ENCODE peak calls at places on chromosomes 13 and 19, in eight cellular contexts. W, Y, H, Q, D, S, G and N are unnamed samples.

GRCh38 chr13:98541701-98542203 is 35.2 kb downstream of the STK24 start:
- DNase-seq in W (no peak), Y (no peak), H (no peak), Q (no peak), D (no peak), S (no peak), G (no peak), N (no peak)

GRCh38 chr13:24684600-24684998 is 4.4 kb downstream of the ATP12A start:
- DNase-seq in W (no peak), Y (no peak), H (no peak), Q (no peak), D (no peak), S (no peak), G (no peak), N (no peak)

GRCh38 chr13:79709526-79709925 is 228.6 kb downstream of the NDFIP2 start:
- DNase-seq in W (no peak), Y (no peak), H (no peak), Q (no peak), D (peak), S (no peak), G (no peak), N (no peak)

GRCh38 chr19:6753178-6754031 is 13.8 kb downstream of the SH2D3A start:
- DNase-seq in W (no peak), Y (no peak), H (peak), Q (peak), D (peak), S (peak), G (no peak), N (peak)

GRCh38 chr19:14954071-14954655 is 12.9 kb downstream of the OR7C2 start:
- DNase-seq in W (no peak), Y (no peak), H (no peak), Q (no peak), D (no peak), S (no peak), G (no peak), N (no peak)

GRCh38 chr19:49157445-49158224 is at the start of gene TRPM4:
- DNase-seq in W (no peak), Y (no peak), H (peak), Q (peak), D (peak), S (peak), G (peak), N (peak)

GRCh38 chr19:49362048-49362925 is at the start of gene TEAD2:
- DNase-seq in W (no peak), Y (no peak), H (peak), Q (peak), D (peak), S (peak), G (peak), N (peak)

GRCh38 chr13:73274147-73274546 is 215.3 kb downstream of the KLF5 start:
- DNase-seq in W (no peak), Y (no peak), H (peak), Q (no peak), D (peak), S (no peak), G (peak), N (no peak)

GRCh38 chr19:29367701-29368306 is 154.9 kb upstream of the UQCRFS1 start:
- DNase-seq in W (no peak), Y (peak), H (no peak), Q (peak), D (no peak), S (no peak), G (no peak), N (no peak)

GRCh38 chr13:95896302-95896701 is 156.9 kb downstream of the UGGT2 start:
- DNase-seq in W (no peak), Y (no peak), H (no peak), Q (no peak), D (peak), S (no peak), G (peak), N (no peak)

GRCh38 chr19:2428756-2429711 is 1.6 kb upstream of the TIMM13 start:
- DNase-seq in W (no peak), Y (no peak), H (no peak), Q (peak), D (no peak), S (no peak), G (no peak), N (no peak)

GRCh38 chr19:33499248-33499647 is 22.3 kb downstream of the PEPD start:
- DNase-seq in W (no peak), Y (no peak), H (no peak), Q (no peak), D (no peak), S (no peak), G (no peak), N (no peak)

GRCh38 chr19:16386619-16387240 is 62.1 kb downstream of the KLF2 start:
- DNase-seq in W (peak), Y (peak), H (no peak), Q (peak), D (peak), S (peak), G (no peak), N (peak)

GRCh38 chr19:38266070-38266469 is 1.7 kb downstream of the SPINT2 start:
- DNase-seq in W (no peak), Y (no peak), H (no peak), Q (peak), D (no peak), S (no peak), G (no peak), N (no peak)

GRCh38 chr13:27482996-27483395 is 32.6 kb upstream of the MTIF3 start:
- DNase-seq in W (no peak), Y (no peak), H (no peak), Q (no peak), D (no peak), S (no peak), G (no peak), N (no peak)

GRCh38 chr13:40376296-40376849 is 290.1 kb downstream of the FOXO1 start:
- DNase-seq in W (no peak), Y (no peak), H (no peak), Q (no peak), D (no peak), S (no peak), G (no peak), N (no peak)

GRCh38 chr19:31664997-31665396 is 315.8 kb upstream of the TSHZ3 start:
- DNase-seq in W (no peak), Y (no peak), H (no peak), Q (no peak), D (no peak), S (no peak), G (no peak), N (no peak)

GRCh38 chr13:98825659-98826058 is 73.2 kb upstream of the SLC15A1 start:
- DNase-seq in W (no peak), Y (no peak), H (no peak), Q (no peak), D (no peak), S (no peak), G (no peak), N (no peak)

GRCh38 chr19:34979819-34980640 is 16.0 kb upstream of the ZNF792 start:
- DNase-seq in W (no peak), Y (no peak), H (no peak), Q (no peak), D (no peak), S (no peak), G (no peak), N (no peak)

GRCh38 chr13:95002968-95003813 is 290.8 kb upstream of the SOX21 start:
- DNase-seq in W (no peak), Y (no peak), H (no peak), Q (peak), D (no peak), S (no peak), G (no peak), N (no peak)

GRCh38 chr13:51626749-51627148 is 42.5 kb downstream of the WDFY2 start:
- DNase-seq in W (no peak), Y (no peak), H (no peak), Q (no peak), D (no peak), S (no peak), G (no peak), N (no peak)

GRCh38 chr13:44148159-44148929 is 225.3 kb upstream of the SERP2 start:
- DNase-seq in W (no peak), Y (peak), H (no peak), Q (peak), D (peak), S (no peak), G (no peak), N (no peak)

GRCh38 chr19:30783936-30784335 is 411.8 kb downstream of the ZNF536 start:
- DNase-seq in W (no peak), Y (no peak), H (no peak), Q (no peak), D (no peak), S (no peak), G (no peak), N (no peak)

GRCh38 chr19:36041831-36042230 is 9.2 kb upstream of the CLIP3 start:
- DNase-seq in W (peak), Y (peak), H (peak), Q (peak), D (peak), S (peak), G (peak), N (no peak)

GRCh38 chr19:54677217-54677616 is 14.4 kb downstream of the LILRB4 start:
- DNase-seq in W (no peak), Y (no peak), H (no peak), Q (no peak), D (no peak), S (no peak), G (no peak), N (no peak)

GRCh38 chr13:71278512-71278911 is 588.5 kb downstream of the DACH1 start:
- DNase-seq in W (no peak), Y (no peak), H (no peak), Q (no peak), D (no peak), S (peak), G (no peak), N (no peak)

GRCh38 chr19:46660008-46660517 is 919 bp downstream of the DACT3 start:
- DNase-seq in W (no peak), Y (peak), H (no peak), Q (peak), D (no peak), S (no peak), G (no peak), N (no peak)

GRCh38 chr13:99935772-99936171 is 35.8 kb downstream of the ZIC5 start:
- DNase-seq in W (no peak), Y (no peak), H (no peak), Q (no peak), D (no peak), S (no peak), G (no peak), N (no peak)

GRCh38 chr19:13102666-13103584 is at the start of gene LYL1:
- DNase-seq in W (no peak), Y (no peak), H (no peak), Q (peak), D (peak), S (peak), G (no peak), N (peak)